ENCODE peak calls at places on chromosome 15, in five cellular contexts. R is astrocyte of the spinal cord, E is psoas muscle, I is lower leg skin, D is SK-N-SH. P is an unnamed sample.

GRCh38 chr15:95557226-95558046 is 773.1 kb upstream of the NR2F2 start:
- DNase-seq in I (no peak), R (peak; percentile 97), D (no peak), E (no peak), P (peak; percentile 92)

GRCh38 chr15:73237910-73238309 is 130.8 kb downstream of the HCN4 start:
- DNase-seq in D (peak; percentile 47), E (no peak), R (no peak), I (no peak), P (no peak)

GRCh38 chr15:43828061-43828657 is 1.4 kb downstream of the WDR76 start:
- DNase-seq in I (peak; percentile 28), D (peak; percentile 23), E (no peak), R (no peak), P (peak; percentile 3)

GRCh38 chr15:59174161-59174845 is 32.3 kb upstream of the LDHAL6B start:
- DNase-seq in D (no peak), E (no peak), I (no peak), R (no peak), P (no peak)

GRCh38 chr15:56353119-56353518 is 12.1 kb upstream of the TEX9 start:
- DNase-seq in I (no peak), D (no peak), E (no peak), R (no peak), P (no peak)

GRCh38 chr15:61752001-61752400 is 308.2 kb downstream of the VPS13C start:
- DNase-seq in R (no peak), E (no peak), I (no peak), D (no peak), P (no peak)

GRCh38 chr15:95024388-95024787 is 793.0 kb downstream of the MCTP2 start:
- DNase-seq in R (peak; percentile 50), I (no peak), E (no peak), D (no peak), P (peak; percentile 61)

GRCh38 chr15:68614621-68615035 is 35.8 kb downstream of the CORO2B start:
- DNase-seq in D (no peak), I (no peak), R (peak; percentile 38), E (peak; percentile 77), P (no peak)

GRCh38 chr15:48409623-48410022 is 78.4 kb downstream of the DUT start:
- DNase-seq in I (no peak), E (no peak), R (no peak), D (no peak), P (no peak)

DNA sequence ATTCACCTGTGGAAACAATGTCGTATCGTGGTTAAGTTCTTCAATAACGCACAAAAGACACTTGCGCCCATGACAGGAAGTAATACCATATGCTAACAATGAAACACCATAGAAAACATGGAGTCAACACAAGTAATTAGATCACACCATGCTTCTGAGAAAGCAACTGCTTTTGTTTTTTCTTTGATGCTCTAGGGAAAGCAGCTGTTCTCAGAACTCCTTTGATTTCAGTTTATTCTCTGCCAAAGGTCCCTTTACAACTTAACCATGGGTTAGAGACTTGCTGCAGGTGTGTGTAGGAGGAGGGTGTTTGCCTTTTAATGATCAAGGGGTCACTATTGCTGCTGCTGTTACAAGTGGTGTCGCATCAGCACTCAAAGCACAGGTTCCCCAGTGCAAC is 324.0 kb upstream of the SLCO3A1 start:
- DNase-seq in E (no peak), D (no peak), R (no peak), I (no peak), P (no peak)
- TF ChIP-seq CTCF in E (no peak), D (no peak), R (no peak), I (no peak), P (no peak)

GRCh38 chr15:97959738-97960363 is 652 bp upstream of the ARRDC4 start:
- DNase-seq in E (no peak), R (no peak), D (no peak), I (no peak), P (no peak)

GRCh38 chr15:97960364-97961066 is at the start of gene ARRDC4:
- DNase-seq in D (peak; percentile 93), E (peak; percentile 100), I (peak; percentile 100), R (peak; percentile 100), P (peak; percentile 100)

GRCh38 chr15:97963779-97964178 is 3.3 kb downstream of the ARRDC4 start:
- DNase-seq in R (no peak), I (no peak), D (no peak), E (no peak), P (no peak)

GRCh38 chr15:97961067-97961954 is 808 bp downstream of the ARRDC4 start:
- DNase-seq in R (no peak), E (peak; percentile 81), I (peak; percentile 92), D (peak; percentile 56), P (peak; percentile 10)

DNA sequence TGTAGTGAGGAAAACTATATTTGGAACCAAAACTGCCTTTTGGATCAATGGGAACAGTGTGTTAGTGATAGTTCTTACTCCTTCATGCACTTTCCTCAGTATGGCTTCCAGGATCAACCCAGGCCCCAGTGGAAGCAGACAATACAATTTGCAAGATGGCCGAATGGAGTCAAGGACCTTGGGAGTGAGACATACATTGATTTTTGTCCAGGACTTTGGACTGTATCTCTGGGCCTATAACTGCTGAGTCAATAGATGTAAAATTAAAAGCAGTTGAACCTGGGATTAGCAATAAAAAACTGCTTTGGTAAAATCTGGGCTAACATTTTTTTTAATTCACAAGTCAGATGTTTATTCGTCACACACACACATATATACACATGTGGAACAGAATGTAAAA is 1.8 kb downstream of the ARRDC4 start:
- DNase-seq in E (no peak), I (no peak), D (no peak), R (no peak), P (no peak)
- H3K4me3 ChIP-seq in E (peak overlapping the region; percentile 94), I (no peak overlapping the region), D (peak overlapping the region; percentile 92), R (no peak overlapping the region), P (peak overlapping the region; percentile 81)

GRCh38 chr15:101056366-101057334 is 137.5 kb downstream of the LRRK1 start:
- DNase-seq in D (peak; percentile 7), R (no peak), E (no peak), I (peak; percentile 76), P (no peak)
- TF ChIP-seq CTCF in D (no peak), R (no peak), E (no peak), I (no peak), P (no peak)

GRCh38 chr15:89429986-89430385 is 66.4 kb downstream of the RHCG start:
- DNase-seq in R (no peak), I (no peak), D (no peak), E (no peak), P (no peak)
- H3K4me3 ChIP-seq in R (no peak overlapping the region), I (no peak overlapping the region), D (no peak overlapping the region), E (peak overlapping the region; percentile 65), P (no peak overlapping the region)

GRCh38 chr15:98085003-98085639 is 124.6 kb downstream of the ARRDC4 start:
- DNase-seq in R (peak; percentile 65), D (peak; percentile 44), I (no peak), E (no peak), P (peak; percentile 43)
- TF ChIP-seq CTCF in R (peak; percentile 54), D (peak; percentile 77), I (no peak), E (peak; percentile 80), P (peak; percentile 62)

DNA sequence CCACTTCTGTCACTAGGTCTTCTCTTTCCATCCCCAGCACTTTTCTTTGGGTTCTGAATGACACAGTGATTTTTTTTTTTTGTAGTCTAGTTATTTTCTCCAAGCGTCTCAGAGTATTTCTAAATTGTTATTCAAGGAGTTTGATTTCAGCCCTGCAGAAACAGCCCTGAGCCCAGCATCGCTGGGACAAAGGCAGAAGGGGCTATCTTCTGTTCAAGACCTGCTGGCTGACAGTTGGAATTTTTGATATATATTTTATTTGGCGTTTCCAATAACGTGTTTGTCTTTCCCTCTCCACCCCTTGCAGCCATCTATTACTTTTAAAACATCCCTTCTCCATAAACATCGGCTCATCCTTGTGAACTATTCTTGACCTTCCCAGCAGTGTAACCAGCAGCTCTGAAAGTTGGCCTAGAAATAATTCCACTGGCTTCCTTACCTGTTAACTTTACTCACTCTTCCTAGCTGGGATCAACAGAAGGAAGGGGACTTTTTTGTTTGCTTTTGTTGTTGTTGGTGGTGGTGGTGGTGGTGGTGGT is 5.5 kb upstream of the MEIS2 start:
- DNase-seq in I (no peak), R (no peak), D (no peak), E (no peak), P (no peak)
- H3K4me3 ChIP-seq in I (no peak overlapping the region), R (no peak overlapping the region), D (peak overlapping the region; percentile 74), E (no peak overlapping the region), P (no peak overlapping the region)

GRCh38 chr15:98647774-98648653 is at the start of gene IGF1R:
- DNase-seq in I (peak; percentile 95), D (peak; percentile 94), R (peak; percentile 90), E (peak; percentile 93), P (peak; percentile 93)

GRCh38 chr15:98647026-98647773 is 1.1 kb upstream of the IGF1R start:
- DNase-seq in E (peak; percentile 83), R (peak; percentile 58), D (peak; percentile 87), I (peak; percentile 91), P (peak; percentile 89)

GRCh38 chr15:98649621-98649995 is 1.3 kb downstream of the IGF1R start:
- DNase-seq in D (peak; percentile 57), R (no peak), E (peak; percentile 83), I (peak; percentile 92), P (no peak)

GRCh38 chr15:98649996-98650870 is 1.9 kb downstream of the IGF1R start:
- DNase-seq in E (peak; percentile 74), R (no peak), D (peak; percentile 56), I (peak; percentile 88), P (peak; percentile 60)

DNA sequence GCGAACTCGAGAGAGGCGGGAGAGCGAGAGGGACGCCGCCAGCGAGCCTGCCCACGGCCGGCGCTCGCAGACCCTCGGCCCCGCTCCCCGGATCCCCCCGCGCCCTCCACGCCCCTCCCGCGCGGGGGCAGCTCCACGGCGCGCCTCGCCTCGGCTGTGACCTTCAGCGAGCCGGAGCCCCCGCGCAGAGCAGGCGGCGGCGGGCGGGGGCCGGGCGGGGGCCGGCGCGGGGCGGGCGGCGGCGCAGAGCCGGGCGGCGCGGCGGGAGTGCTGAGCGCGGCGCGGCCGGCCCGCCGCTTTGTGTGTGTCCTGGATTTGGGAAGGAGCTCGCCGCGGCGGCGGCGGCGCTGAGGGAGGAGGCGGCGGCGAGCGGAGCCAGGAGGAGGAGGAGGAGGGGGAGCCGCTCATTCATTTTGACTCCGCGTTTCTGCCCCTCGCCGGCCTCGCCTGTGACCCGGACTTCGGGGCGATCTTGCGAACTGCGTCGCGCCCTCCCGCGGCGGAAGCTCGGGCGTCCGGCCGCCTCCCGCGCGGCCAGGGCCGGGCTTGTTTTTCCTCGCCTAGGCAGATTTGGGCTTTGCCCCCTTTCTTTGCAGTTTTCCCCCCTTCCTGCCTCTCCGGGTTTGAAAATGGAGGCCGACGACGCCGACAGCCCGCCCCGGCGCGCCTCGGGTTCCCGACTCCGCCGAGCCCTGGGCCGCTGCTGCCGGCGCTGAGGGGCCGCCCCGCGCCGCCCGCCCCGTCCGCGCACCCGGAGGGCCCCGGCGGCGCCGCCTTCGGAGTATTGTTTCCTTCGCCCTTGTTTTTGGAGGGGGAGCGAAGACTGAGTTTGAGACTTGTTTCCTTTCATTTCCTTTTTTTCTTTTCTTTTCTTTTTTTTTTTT is 557 bp downstream of the IGF1R start:
- DNase-seq in I (peak; percentile 87), R (peak; percentile 58), D (peak; percentile 70), E (peak; percentile 76), P (peak; percentile 83)
- TF ChIP-seq CTCF in I (no peak), R (no peak), D (peak; percentile 15), E (no peak), P (no peak)

DNA sequence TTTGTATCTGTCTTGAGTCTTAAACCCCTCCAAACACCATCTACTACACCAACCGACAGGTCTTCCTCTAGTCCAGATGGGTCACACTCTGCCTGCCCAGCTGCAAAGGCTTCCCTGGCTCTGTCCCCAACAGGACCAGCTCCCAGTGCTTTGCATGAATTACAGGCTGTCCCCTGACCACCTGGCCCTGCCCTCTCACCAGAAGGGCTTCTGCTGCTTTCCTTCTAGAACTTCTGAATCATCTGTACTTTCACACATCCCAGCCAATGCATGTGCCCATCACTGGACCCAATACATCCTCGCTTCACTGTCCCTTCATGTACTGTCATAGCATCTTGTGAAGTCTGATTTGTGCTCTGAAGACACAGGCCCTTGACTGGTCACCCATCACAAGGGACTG is 53.6 kb downstream of the HOMER2 start:
- DNase-seq in R (no peak), D (no peak), I (peak; percentile 45), E (peak; percentile 76), P (no peak)
- H3K4me3 ChIP-seq in R (no peak overlapping the region), D (no peak overlapping the region), I (no peak overlapping the region), E (no peak overlapping the region), P (no peak overlapping the region)

P was measured in foreskin fibroblast.